ENCODE peak calls at places on chromosome 18, in nine cellular contexts. A is left lung; H is colonic mucosa; X is HCT116; R is thyroid gland; U is uterus; C is SJCRH30; Y is CD8-positive, alpha-beta T cell; Z is IMR-90. F is an unnamed sample.
A peak's percentile ranks its signal among the peaks of the same experiment; 100 is the strongest.

GRCh38 chr18:21722687-21723086 is 17.9 kb upstream of the MIB1 start:
- DNase-seq in U (no peak), C (no peak), Y (no peak), X (no peak), H (no peak), A (no peak), R (no peak), Z (no peak), F (no peak)

GRCh38 chr18:32332708-32333107 is 138.0 kb downstream of the GAREM1 start:
- DNase-seq in C (no peak), Z (no peak), Y (no peak), U (no peak), X (no peak), H (no peak), R (no peak), A (no peak), F (no peak)

GRCh38 chr18:45772081-45772480 is 48.1 kb downstream of the SLC14A1 start:
- DNase-seq in R (no peak), X (no peak), A (no peak), C (no peak), Y (no peak), H (no peak), Z (no peak), U (no peak), F (no peak)

GRCh38 chr18:30970201-30970816 is 72.2 kb downstream of the DSC3 start:
- DNase-seq in R (no peak), U (no peak), C (peak; percentile 14), H (no peak), Z (peak; percentile 2), Y (no peak), X (peak; percentile 63), A (no peak), F (no peak)

GRCh38 chr18:76252880-76253279 is 242.2 kb downstream of the ZNF516 start:
- DNase-seq in C (peak; percentile 6), H (no peak), U (no peak), Y (no peak), R (no peak), A (no peak), X (peak; percentile 23), Z (peak; percentile 6), F (no peak)

GRCh38 chr18:29271496-29271895 is 1094.6 kb upstream of the CDH2 start:
- DNase-seq in A (no peak), Y (no peak), U (no peak), H (no peak), C (no peak), R (no peak), X (no peak), Z (peak; percentile 43), F (no peak)

GRCh38 chr18:23595610-23596009 is 9.3 kb upstream of the NPC1 start:
- DNase-seq in X (no peak), A (no peak), C (no peak), Z (no peak), R (no peak), U (no peak), Y (no peak), H (no peak), F (no peak)

GRCh38 chr18:3794537-3795348 is 344.8 kb downstream of the TGIF1 start:
- DNase-seq in C (no peak), X (no peak), Z (peak; percentile 99), A (no peak), Y (no peak), U (no peak), H (no peak), R (no peak), F (no peak)

GRCh38 chr18:60372598-60372997 is at the start of gene MC4R:
- DNase-seq in X (peak; percentile 48), H (peak; percentile 18), U (no peak), R (peak; percentile 3), A (no peak), Y (no peak), C (peak; percentile 74), Z (peak; percentile 82), F (no peak)

DNA sequence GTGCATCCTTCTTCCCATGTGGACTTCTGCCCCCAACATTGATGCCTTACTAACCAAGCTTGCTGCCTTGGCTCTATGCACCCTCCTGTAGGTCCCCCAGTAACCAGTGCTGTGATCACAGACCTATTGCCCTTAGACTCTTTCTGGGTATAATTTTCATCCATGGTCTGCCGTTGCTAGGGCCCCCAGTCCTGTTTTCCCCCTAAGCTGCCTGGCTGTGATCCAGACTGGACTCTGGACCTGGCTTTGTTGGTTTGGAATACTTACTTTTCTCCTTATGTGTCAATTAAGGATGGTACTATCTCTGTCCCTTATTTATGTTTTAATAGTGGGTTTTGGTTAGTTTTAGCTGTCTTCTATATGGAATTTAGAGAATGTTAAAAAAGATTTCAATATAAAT is 26.0 kb downstream of the ATP9B start:
- DNase-seq in C (no peak), H (no peak), X (no peak), Y (no peak), A (no peak), R (no peak), Z (no peak), U (no peak), F (no peak)
- H3K36me3 ChIP-seq in C (no peaks in the 10 kb centered on the region), H (no peaks in the 10 kb centered on the region), X (no peaks in the 10 kb centered on the region), Y (peaks cover 8% of the 10 kb centered on the region), A (no peaks in the 10 kb centered on the region), R (no peaks in the 10 kb centered on the region), Z (no peaks in the 10 kb centered on the region), U (no peaks in the 10 kb centered on the region), F (no peaks in the 10 kb centered on the region)

DNA sequence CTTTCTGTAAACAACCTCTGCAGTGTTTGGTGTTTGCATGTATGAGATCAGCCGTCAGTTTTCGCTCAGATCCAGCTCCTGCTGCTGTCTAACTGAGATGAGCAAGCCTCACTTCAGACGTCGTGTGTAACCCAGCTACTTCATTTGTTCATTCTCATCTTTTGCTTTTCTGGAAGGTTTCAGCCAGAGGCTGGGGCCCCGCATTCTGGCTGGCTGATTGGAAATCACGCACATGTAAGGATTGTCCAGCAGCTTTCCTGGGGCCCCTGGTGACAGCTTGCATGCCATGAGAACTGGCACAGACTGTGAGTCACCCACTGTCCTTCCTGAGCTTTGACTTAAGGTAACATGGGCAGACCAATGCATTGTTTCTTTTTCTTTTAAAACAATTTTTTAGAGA is 49.0 kb downstream of the LDLRAD4 start:
- DNase-seq in A (no peak), R (no peak), Z (no peak), U (no peak), H (no peak), C (no peak), Y (no peak), X (no peak), F (no peak)
- H3K4me1 ChIP-seq in A (peaks cover 18% of the 10 kb centered on the region), R (peaks cover 27% of the 10 kb centered on the region), Z (no peaks in the 10 kb centered on the region), U (peaks cover 3% of the 10 kb centered on the region), H (no peaks in the 10 kb centered on the region), C (no peaks in the 10 kb centered on the region), Y (peaks cover 34% of the 10 kb centered on the region), X (no peaks in the 10 kb centered on the region), F (peaks cover 32% of the 10 kb centered on the region)

GRCh38 chr18:47881042-47881441 is 49.4 kb downstream of the SMAD2 start:
- DNase-seq in X (no peak), A (no peak), U (no peak), H (no peak), Z (no peak), R (no peak), C (no peak), Y (no peak), F (no peak)

GRCh38 chr18:47881752-47882455 is 48.6 kb downstream of the SMAD2 start:
- DNase-seq in Z (peak; percentile 61), A (peak; percentile 17), Y (no peak), U (no peak), C (no peak), H (no peak), X (peak; percentile 27), R (no peak), F (no peak)

GRCh38 chr18:47882641-47883040 is 47.8 kb downstream of the SMAD2 start:
- DNase-seq in H (no peak), R (no peak), X (no peak), A (no peak), C (no peak), Y (no peak), Z (peak; percentile 55), U (no peak), F (no peak)

GRCh38 chr18:47888156-47888555 is 42.3 kb downstream of the SMAD2 start:
- DNase-seq in A (no peak), U (no peak), C (no peak), Z (no peak), H (no peak), X (no peak), Y (no peak), R (no peak), F (no peak)

GRCh38 chr18:47883771-47884413 is 46.6 kb downstream of the SMAD2 start:
- DNase-seq in X (no peak), U (no peak), Z (peak; percentile 76), H (peak; percentile 24), R (no peak), C (peak; percentile 49), Y (no peak), A (no peak), F (no peak)
- H3K36me3 ChIP-seq in X (peaks cover 6% of the 10 kb centered on the region), U (no peaks in the 10 kb centered on the region), Z (peaks cover 4% of the 10 kb centered on the region), H (no peaks in the 10 kb centered on the region), R (no peaks in the 10 kb centered on the region), C (peaks cover 4% of the 10 kb centered on the region), Y (no peaks in the 10 kb centered on the region), A (no peaks in the 10 kb centered on the region), F (no peaks in the 10 kb centered on the region)

GRCh38 chr18:48720655-48721025 is 181.8 kb downstream of the CTIF start:
- DNase-seq in X (no peak), A (no peak), Z (no peak), Y (no peak), C (no peak), R (no peak), H (no peak), U (no peak), F (no peak)

GRCh38 chr18:48719388-48719787 is 180.6 kb downstream of the CTIF start:
- DNase-seq in Z (no peak), H (no peak), X (no peak), A (no peak), R (no peak), Y (no peak), U (no peak), C (no peak), F (no peak)

GRCh38 chr18:48715651-48716354 is 177.0 kb downstream of the CTIF start:
- DNase-seq in C (no peak), A (no peak), Z (no peak), H (peak; percentile 61), X (no peak), R (no peak), Y (no peak), U (no peak), F (no peak)

GRCh38 chr18:48719988-48720654 is 181.3 kb downstream of the CTIF start:
- DNase-seq in Y (no peak), H (no peak), U (no peak), A (no peak), Z (peak; percentile 74), C (no peak), R (no peak), X (no peak), F (no peak)

DNA sequence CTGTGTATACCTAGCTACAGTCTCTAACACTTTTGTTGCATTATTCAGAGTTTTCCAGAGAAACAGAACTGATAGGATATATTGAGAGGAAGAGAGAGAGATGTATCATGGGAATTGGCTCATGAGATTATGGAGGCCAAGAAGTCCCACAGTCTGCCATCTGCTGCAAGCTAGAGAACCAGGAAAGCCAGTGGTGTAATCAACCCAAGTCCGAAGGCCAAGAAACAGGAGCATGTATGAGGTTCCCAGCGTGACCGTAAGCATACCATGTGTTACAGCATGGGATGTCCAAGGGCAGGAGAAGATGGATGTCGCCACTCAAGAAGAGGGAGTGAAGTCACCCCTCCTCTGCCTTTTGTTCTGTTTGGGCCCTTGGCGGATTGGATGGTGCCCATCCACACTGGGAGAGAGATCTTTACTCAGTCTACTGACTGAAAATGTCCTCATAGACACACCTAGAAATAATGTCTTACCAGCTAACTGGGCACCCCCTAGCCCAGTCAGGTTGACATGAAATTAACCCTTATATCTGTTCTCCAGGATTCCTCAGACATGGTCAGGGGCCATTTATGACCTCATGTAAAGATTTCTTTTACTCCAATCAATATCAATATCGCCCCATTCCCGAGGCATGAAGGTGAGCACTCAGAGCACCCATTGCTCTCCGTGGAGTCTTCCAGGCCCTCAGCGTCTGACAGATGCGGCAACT is 179.6 kb downstream of the CTIF start:
- DNase-seq in Z (no peak), X (no peak), U (no peak), H (no peak), A (no peak), Y (no peak), C (no peak), R (no peak), F (no peak)
- H3K4me1 ChIP-seq in Z (peaks cover 25% of the 10 kb centered on the region), X (peaks cover 9% of the 10 kb centered on the region), U (no peaks in the 10 kb centered on the region), H (peaks cover 2% of the 10 kb centered on the region), A (peaks cover 25% of the 10 kb centered on the region), Y (no peaks in the 10 kb centered on the region), C (no peaks in the 10 kb centered on the region), R (no peaks in the 10 kb centered on the region), F (no peaks in the 10 kb centered on the region)